ENCODE peak calls at places on chromosomes 3 and 15, in ten cellular contexts. One of them, this sample, is unnamed.

GRCh38 chr3:181417748-181418147 is 294.0 kb upstream of the SOX2 start:
- DNase-seq in cardiac muscle cell: no peak
- DNase-seq in pancreas: no peak
- DNase-seq in AG04449: no peak
- DNase-seq in heart left ventricle: no peak
- DNase-seq in brain microvascular endothelial cell: no peak
- DNase-seq in cardiac fibroblast: peak; percentile 1
- DNase-seq in A549: no peak
- DNase-seq in lower leg skin: no peak
- DNase-seq in GM12865: no peak
- DNase-seq in this sample: no peak

GRCh38 chr3:186493507-186493906 is 50.7 kb downstream of the CRYGS start:
- DNase-seq in cardiac muscle cell: no peak
- DNase-seq in pancreas: no peak
- DNase-seq in AG04449: no peak
- DNase-seq in heart left ventricle: no peak
- DNase-seq in brain microvascular endothelial cell: peak; percentile 80
- DNase-seq in cardiac fibroblast: peak; percentile 57
- DNase-seq in A549: no peak
- DNase-seq in lower leg skin: no peak
- DNase-seq in GM12865: no peak
- DNase-seq in this sample: no peak

GRCh38 chr3:191499307-191500125 is 38.6 kb downstream of the PYDC2 start:
- DNase-seq in cardiac muscle cell: peak; percentile 14
- DNase-seq in pancreas: no peak
- DNase-seq in AG04449: no peak
- DNase-seq in heart left ventricle: peak; percentile 48
- DNase-seq in brain microvascular endothelial cell: peak; percentile 54
- DNase-seq in cardiac fibroblast: peak; percentile 29
- DNase-seq in A549: no peak
- DNase-seq in lower leg skin: no peak
- DNase-seq in GM12865: no peak
- DNase-seq in this sample: no peak

GRCh38 chr3:50010959-50011358 is 71.0 kb downstream of the RBM6 start:
- DNase-seq in cardiac muscle cell: no peak
- DNase-seq in pancreas: no peak
- DNase-seq in AG04449: no peak
- DNase-seq in heart left ventricle: no peak
- DNase-seq in brain microvascular endothelial cell: peak; percentile 27
- DNase-seq in cardiac fibroblast: peak; percentile 49
- DNase-seq in A549: no peak
- DNase-seq in lower leg skin: no peak
- DNase-seq in GM12865: no peak
- DNase-seq in this sample: no peak

GRCh38 chr15:62124953-62125263 is 40.2 kb downstream of the C2CD4B start:
- DNase-seq in cardiac muscle cell: no peak
- DNase-seq in pancreas: no peak
- DNase-seq in AG04449: no peak
- DNase-seq in heart left ventricle: no peak
- DNase-seq in brain microvascular endothelial cell: no peak
- DNase-seq in cardiac fibroblast: peak; percentile 18
- DNase-seq in A549: peak; percentile 33
- DNase-seq in lower leg skin: no peak
- DNase-seq in GM12865: peak; percentile 41
- DNase-seq in this sample: no peak

GRCh38 chr3:40741729-40742128 is 217.0 kb downstream of the ZNF621 start:
- DNase-seq in cardiac muscle cell: no peak
- DNase-seq in pancreas: no peak
- DNase-seq in AG04449: no peak
- DNase-seq in heart left ventricle: peak; percentile 54
- DNase-seq in brain microvascular endothelial cell: peak; percentile 73
- DNase-seq in cardiac fibroblast: peak; percentile 71
- DNase-seq in A549: peak; percentile 6
- DNase-seq in lower leg skin: no peak
- DNase-seq in GM12865: peak; percentile 44
- DNase-seq in this sample: no peak

GRCh38 chr15:83436513-83437158 is 10.5 kb upstream of the SH3GL3 start:
- DNase-seq in cardiac muscle cell: peak; percentile 69
- DNase-seq in pancreas: no peak
- DNase-seq in AG04449: peak; percentile 9
- DNase-seq in heart left ventricle: no peak
- DNase-seq in brain microvascular endothelial cell: peak; percentile 42
- DNase-seq in cardiac fibroblast: peak; percentile 75
- DNase-seq in A549: peak; percentile 63
- DNase-seq in lower leg skin: no peak
- DNase-seq in GM12865: peak; percentile 28
- DNase-seq in this sample: peak; percentile 73

GRCh38 chr15:98442901-98443300 is 205.4 kb upstream of the IGF1R start:
- DNase-seq in cardiac muscle cell: no peak
- DNase-seq in pancreas: no peak
- DNase-seq in AG04449: no peak
- DNase-seq in heart left ventricle: no peak
- DNase-seq in brain microvascular endothelial cell: no peak
- DNase-seq in cardiac fibroblast: no peak
- DNase-seq in A549: no peak
- DNase-seq in lower leg skin: no peak
- DNase-seq in GM12865: no peak
- DNase-seq in this sample: no peak

GRCh38 chr3:46849098-46849631 is 14.1 kb downstream of the MYL3 start:
- DNase-seq in cardiac muscle cell: no peak
- DNase-seq in pancreas: no peak
- DNase-seq in AG04449: no peak
- DNase-seq in heart left ventricle: peak; percentile 31
- DNase-seq in brain microvascular endothelial cell: no peak
- DNase-seq in cardiac fibroblast: no peak
- DNase-seq in A549: no peak
- DNase-seq in lower leg skin: peak; percentile 81
- DNase-seq in GM12865: no peak
- DNase-seq in this sample: no peak

GRCh38 chr3:46847744-46848143 is 15.5 kb downstream of the MYL3 start:
- DNase-seq in cardiac muscle cell: no peak
- DNase-seq in pancreas: no peak
- DNase-seq in AG04449: no peak
- DNase-seq in heart left ventricle: no peak
- DNase-seq in brain microvascular endothelial cell: no peak
- DNase-seq in cardiac fibroblast: no peak
- DNase-seq in A549: no peak
- DNase-seq in lower leg skin: no peak
- DNase-seq in GM12865: no peak
- DNase-seq in this sample: no peak

GRCh38 chr3:46846624-46847542 is 16.4 kb downstream of the MYL3 start:
- DNase-seq in cardiac muscle cell: no peak
- DNase-seq in pancreas: no peak
- DNase-seq in AG04449: no peak
- DNase-seq in heart left ventricle: peak; percentile 56
- DNase-seq in brain microvascular endothelial cell: no peak
- DNase-seq in cardiac fibroblast: no peak
- DNase-seq in A549: no peak
- DNase-seq in lower leg skin: peak; percentile 83
- DNase-seq in GM12865: no peak
- DNase-seq in this sample: no peak

GRCh38 chr3:46849686-46850467 is 13.4 kb downstream of the MYL3 start:
- DNase-seq in cardiac muscle cell: no peak
- DNase-seq in pancreas: no peak
- DNase-seq in AG04449: no peak
- DNase-seq in heart left ventricle: peak; percentile 43
- DNase-seq in brain microvascular endothelial cell: no peak
- DNase-seq in cardiac fibroblast: no peak
- DNase-seq in A549: no peak
- DNase-seq in lower leg skin: peak; percentile 64
- DNase-seq in GM12865: no peak
- DNase-seq in this sample: no peak

DNA sequence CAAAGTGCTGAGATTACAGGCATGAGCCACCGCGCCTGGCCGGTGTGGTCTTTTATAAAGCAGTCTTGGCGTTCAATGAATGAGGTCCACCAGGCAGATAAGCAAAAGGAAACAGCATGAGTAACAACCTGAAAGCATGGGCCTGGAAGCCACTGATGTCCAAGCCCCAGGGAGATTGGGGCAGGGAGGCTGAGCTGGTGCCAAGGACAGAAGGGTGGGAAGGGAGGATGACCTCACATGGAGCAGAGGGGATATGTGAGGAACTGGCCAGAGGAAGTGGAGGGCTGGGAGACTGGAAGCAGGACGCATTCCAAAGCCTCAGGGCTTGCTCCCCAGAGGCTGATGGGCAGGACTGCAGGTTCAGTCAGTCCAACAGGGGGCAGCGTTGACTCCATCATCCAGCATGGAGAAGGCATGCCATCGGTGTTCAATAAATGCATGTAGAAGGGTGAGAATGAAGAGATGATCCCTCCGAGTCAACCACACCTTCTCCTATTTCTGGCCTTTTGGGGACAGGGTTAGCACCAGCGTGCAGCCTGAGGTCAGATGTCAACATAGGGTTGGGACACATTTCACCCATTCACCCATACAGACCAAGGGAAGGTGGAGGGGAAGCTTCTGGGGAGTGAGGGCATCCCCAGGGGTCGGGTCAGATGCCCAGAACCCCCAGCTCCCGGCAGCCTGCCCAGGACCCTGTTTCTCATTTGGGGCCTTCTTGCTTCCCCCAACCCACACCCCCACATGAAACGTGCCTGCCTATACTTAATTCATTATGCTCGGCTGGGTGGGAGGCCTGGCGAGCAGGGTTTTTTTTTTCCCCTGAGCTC is 14.8 kb downstream of the MYL3 start:
- DNase-seq in cardiac muscle cell: no peak
- DNase-seq in pancreas: peak; percentile 16
- DNase-seq in AG04449: no peak
- DNase-seq in heart left ventricle: peak; percentile 72
- DNase-seq in brain microvascular endothelial cell: peak; percentile 69
- DNase-seq in cardiac fibroblast: peak; percentile 86
- DNase-seq in A549: no peak
- DNase-seq in lower leg skin: peak; percentile 81
- DNase-seq in GM12865: peak; percentile 36
- DNase-seq in this sample: no peak
- TF ChIP-seq CTCF in cardiac muscle cell: peak; percentile 83
- TF ChIP-seq CTCF in pancreas: no peak
- TF ChIP-seq CTCF in AG04449: peak; percentile 59
- TF ChIP-seq CTCF in heart left ventricle: peak; percentile 19
- TF ChIP-seq CTCF in brain microvascular endothelial cell: peak; percentile 72
- TF ChIP-seq CTCF in cardiac fibroblast: peak; percentile 69
- TF ChIP-seq CTCF in A549: no peak
- TF ChIP-seq CTCF in lower leg skin: no peak
- TF ChIP-seq CTCF in GM12865: peak; percentile 61
- TF ChIP-seq CTCF in this sample: peak; percentile 57

DNA sequence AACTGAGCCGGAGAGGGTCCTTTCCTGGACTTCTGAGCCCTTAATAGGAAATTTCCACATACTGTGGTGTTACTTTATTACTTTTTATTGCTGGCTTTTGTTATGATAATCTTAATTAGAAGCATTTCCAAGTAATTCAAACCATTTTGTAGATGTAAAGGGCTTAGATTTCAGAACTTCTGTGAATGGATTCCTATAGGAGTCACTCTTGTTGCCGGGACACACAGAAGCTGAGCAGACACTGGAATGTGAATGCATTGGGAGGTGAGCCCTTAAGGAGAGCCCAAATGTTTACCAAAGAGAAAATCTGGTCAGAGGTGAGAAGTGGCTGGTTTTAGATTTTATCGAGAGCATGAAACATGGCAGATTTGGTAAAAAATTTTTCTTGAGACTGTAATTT is 87.4 kb downstream of the FNDC3B start:
- DNase-seq in cardiac muscle cell: no peak
- DNase-seq in pancreas: no peak
- DNase-seq in AG04449: no peak
- DNase-seq in heart left ventricle: no peak
- DNase-seq in brain microvascular endothelial cell: no peak
- DNase-seq in cardiac fibroblast: no peak
- DNase-seq in A549: no peak
- DNase-seq in lower leg skin: no peak
- DNase-seq in GM12865: no peak
- DNase-seq in this sample: no peak
- H3K4me3 ChIP-seq in cardiac muscle cell: no peak overlapping the region
- H3K4me3 ChIP-seq in pancreas: no peak overlapping the region
- H3K4me3 ChIP-seq in AG04449: no peak overlapping the region
- H3K4me3 ChIP-seq in heart left ventricle: no peak overlapping the region
- H3K4me3 ChIP-seq in brain microvascular endothelial cell: no peak overlapping the region
- H3K4me3 ChIP-seq in cardiac fibroblast: no peak overlapping the region
- H3K4me3 ChIP-seq in A549: no peak overlapping the region
- H3K4me3 ChIP-seq in lower leg skin: no peak overlapping the region
- H3K4me3 ChIP-seq in GM12865: no peak overlapping the region
- H3K4me3 ChIP-seq in this sample: no peak overlapping the region

GRCh38 chr3:110494728-110495127 is 576.9 kb upstream of the NECTIN3 start:
- DNase-seq in cardiac muscle cell: no peak
- DNase-seq in pancreas: no peak
- DNase-seq in AG04449: no peak
- DNase-seq in heart left ventricle: no peak
- DNase-seq in brain microvascular endothelial cell: no peak
- DNase-seq in cardiac fibroblast: no peak
- DNase-seq in A549: no peak
- DNase-seq in lower leg skin: no peak
- DNase-seq in GM12865: peak; percentile 1
- DNase-seq in this sample: no peak

GRCh38 chr3:110495201-110495927 is 576.3 kb upstream of the NECTIN3 start:
- DNase-seq in cardiac muscle cell: no peak
- DNase-seq in pancreas: no peak
- DNase-seq in AG04449: no peak
- DNase-seq in heart left ventricle: no peak
- DNase-seq in brain microvascular endothelial cell: no peak
- DNase-seq in cardiac fibroblast: no peak
- DNase-seq in A549: peak; percentile 17
- DNase-seq in lower leg skin: no peak
- DNase-seq in GM12865: no peak
- DNase-seq in this sample: no peak

GRCh38 chr3:110491413-110491812 is 580.2 kb upstream of the NECTIN3 start:
- DNase-seq in cardiac muscle cell: no peak
- DNase-seq in pancreas: no peak
- DNase-seq in AG04449: no peak
- DNase-seq in heart left ventricle: no peak
- DNase-seq in brain microvascular endothelial cell: no peak
- DNase-seq in cardiac fibroblast: no peak
- DNase-seq in A549: no peak
- DNase-seq in lower leg skin: no peak
- DNase-seq in GM12865: no peak
- DNase-seq in this sample: no peak

GRCh38 chr3:110487840-110488239 is 583.8 kb upstream of the NECTIN3 start:
- DNase-seq in cardiac muscle cell: no peak
- DNase-seq in pancreas: no peak
- DNase-seq in AG04449: no peak
- DNase-seq in heart left ventricle: no peak
- DNase-seq in brain microvascular endothelial cell: no peak
- DNase-seq in cardiac fibroblast: no peak
- DNase-seq in A549: no peak
- DNase-seq in lower leg skin: no peak
- DNase-seq in GM12865: no peak
- DNase-seq in this sample: no peak

GRCh38 chr3:110493752-110494151 is 577.9 kb upstream of the NECTIN3 start:
- DNase-seq in cardiac muscle cell: no peak
- DNase-seq in pancreas: no peak
- DNase-seq in AG04449: no peak
- DNase-seq in heart left ventricle: no peak
- DNase-seq in brain microvascular endothelial cell: no peak
- DNase-seq in cardiac fibroblast: no peak
- DNase-seq in A549: no peak
- DNase-seq in lower leg skin: no peak
- DNase-seq in GM12865: peak; percentile 2
- DNase-seq in this sample: no peak
- TF ChIP-seq CTCF in cardiac muscle cell: no peak
- TF ChIP-seq CTCF in pancreas: no peak
- TF ChIP-seq CTCF in AG04449: no peak
- TF ChIP-seq CTCF in heart left ventricle: no peak
- TF ChIP-seq CTCF in brain microvascular endothelial cell: no peak
- TF ChIP-seq CTCF in cardiac fibroblast: no peak
- TF ChIP-seq CTCF in A549: no peak
- TF ChIP-seq CTCF in lower leg skin: no peak
- TF ChIP-seq CTCF in GM12865: no peak
- TF ChIP-seq CTCF in this sample: no peak

GRCh38 chr3:13931172-13931571 is 51.3 kb upstream of the WNT7A start:
- DNase-seq in cardiac muscle cell: no peak
- DNase-seq in pancreas: no peak
- DNase-seq in AG04449: no peak
- DNase-seq in heart left ventricle: no peak
- DNase-seq in brain microvascular endothelial cell: no peak
- DNase-seq in cardiac fibroblast: no peak
- DNase-seq in A549: no peak
- DNase-seq in lower leg skin: no peak
- DNase-seq in GM12865: no peak
- DNase-seq in this sample: no peak

GRCh38 chr3:13934315-13934714 is 54.4 kb upstream of the WNT7A start:
- DNase-seq in cardiac muscle cell: no peak
- DNase-seq in pancreas: no peak
- DNase-seq in AG04449: no peak
- DNase-seq in heart left ventricle: no peak
- DNase-seq in brain microvascular endothelial cell: no peak
- DNase-seq in cardiac fibroblast: no peak
- DNase-seq in A549: no peak
- DNase-seq in lower leg skin: no peak
- DNase-seq in GM12865: no peak
- DNase-seq in this sample: no peak

GRCh38 chr3:13934813-13935212 is 54.9 kb upstream of the WNT7A start:
- DNase-seq in cardiac muscle cell: no peak
- DNase-seq in pancreas: no peak
- DNase-seq in AG04449: no peak
- DNase-seq in heart left ventricle: no peak
- DNase-seq in brain microvascular endothelial cell: no peak
- DNase-seq in cardiac fibroblast: no peak
- DNase-seq in A549: no peak
- DNase-seq in lower leg skin: no peak
- DNase-seq in GM12865: no peak
- DNase-seq in this sample: no peak

GRCh38 chr3:13935494-13936094 is 55.7 kb upstream of the WNT7A start:
- DNase-seq in cardiac muscle cell: no peak
- DNase-seq in pancreas: no peak
- DNase-seq in AG04449: no peak
- DNase-seq in heart left ventricle: no peak
- DNase-seq in brain microvascular endothelial cell: no peak
- DNase-seq in cardiac fibroblast: no peak
- DNase-seq in A549: no peak
- DNase-seq in lower leg skin: no peak
- DNase-seq in GM12865: no peak
- DNase-seq in this sample: no peak

GRCh38 chr3:13932578-13933295 is 52.9 kb upstream of the WNT7A start:
- DNase-seq in cardiac muscle cell: no peak
- DNase-seq in pancreas: no peak
- DNase-seq in AG04449: no peak
- DNase-seq in heart left ventricle: no peak
- DNase-seq in brain microvascular endothelial cell: no peak
- DNase-seq in cardiac fibroblast: no peak
- DNase-seq in A549: no peak
- DNase-seq in lower leg skin: no peak
- DNase-seq in GM12865: no peak
- DNase-seq in this sample: no peak
- H3K4me3 ChIP-seq in cardiac muscle cell: no peak overlapping the region
- H3K4me3 ChIP-seq in pancreas: peak overlapping the region; percentile 15
- H3K4me3 ChIP-seq in AG04449: peak overlapping the region; percentile 23
- H3K4me3 ChIP-seq in heart left ventricle: peak overlapping the region; percentile 51
- H3K4me3 ChIP-seq in brain microvascular endothelial cell: no peak overlapping the region
- H3K4me3 ChIP-seq in cardiac fibroblast: no peak overlapping the region
- H3K4me3 ChIP-seq in A549: no peak overlapping the region
- H3K4me3 ChIP-seq in lower leg skin: no peak overlapping the region
- H3K4me3 ChIP-seq in GM12865: no peak overlapping the region
- H3K4me3 ChIP-seq in this sample: no peak overlapping the region